ENCODE peak calls at places on chromosomes 6 and 20, in eight cellular contexts. One of them, this sample, is unnamed.

GRCh38 chr20:23435675-23436539 is 3.6 kb upstream of the CSTL1 start:
- DNase-seq in GM20000: no peak
- DNase-seq in neural crest cell: no peak
- DNase-seq in body of pancreas: peak
- DNase-seq in left ventricle myocardium inferior: peak
- DNase-seq in AG09319: no peak
- DNase-seq in WERI-Rb-1: no peak
- DNase-seq in K562: no peak
- DNase-seq in this sample: peak

GRCh38 chr6:5078121-5078695 is 6.9 kb upstream of the PPP1R3G start:
- DNase-seq in GM20000: peak
- DNase-seq in neural crest cell: no peak
- DNase-seq in body of pancreas: no peak
- DNase-seq in left ventricle myocardium inferior: no peak
- DNase-seq in AG09319: no peak
- DNase-seq in WERI-Rb-1: peak
- DNase-seq in K562: peak
- DNase-seq in this sample: no peak

GRCh38 chr6:157912326-157912725 is 69.3 kb upstream of the SYNJ2 start:
- DNase-seq in GM20000: no peak
- DNase-seq in neural crest cell: no peak
- DNase-seq in body of pancreas: no peak
- DNase-seq in left ventricle myocardium inferior: no peak
- DNase-seq in AG09319: peak
- DNase-seq in WERI-Rb-1: no peak
- DNase-seq in K562: no peak
- DNase-seq in this sample: no peak

GRCh38 chr6:48067148-48067709 is 43.8 kb downstream of the PTCHD4 start:
- DNase-seq in GM20000: no peak
- DNase-seq in neural crest cell: no peak
- DNase-seq in body of pancreas: no peak
- DNase-seq in left ventricle myocardium inferior: no peak
- DNase-seq in AG09319: no peak
- DNase-seq in WERI-Rb-1: no peak
- DNase-seq in K562: no peak
- DNase-seq in this sample: no peak

GRCh38 chr6:75201076-75201475 is 4.8 kb downstream of the COL12A1 start:
- DNase-seq in GM20000: no peak
- DNase-seq in neural crest cell: no peak
- DNase-seq in body of pancreas: no peak
- DNase-seq in left ventricle myocardium inferior: no peak
- DNase-seq in AG09319: no peak
- DNase-seq in WERI-Rb-1: no peak
- DNase-seq in K562: no peak
- DNase-seq in this sample: no peak

GRCh38 chr20:9068896-9069663 is at the start of gene PLCB4:
- DNase-seq in GM20000: no peak
- DNase-seq in neural crest cell: peak
- DNase-seq in body of pancreas: peak
- DNase-seq in left ventricle myocardium inferior: peak
- DNase-seq in AG09319: no peak
- DNase-seq in WERI-Rb-1: peak
- DNase-seq in K562: peak
- DNase-seq in this sample: no peak

GRCh38 chr6:152635949-152636674 is 1.1 kb downstream of the SYNE1 start:
- DNase-seq in GM20000: peak
- DNase-seq in neural crest cell: no peak
- DNase-seq in body of pancreas: peak
- DNase-seq in left ventricle myocardium inferior: peak
- DNase-seq in AG09319: no peak
- DNase-seq in WERI-Rb-1: no peak
- DNase-seq in K562: no peak
- DNase-seq in this sample: no peak

GRCh38 chr20:34181484-34181883 is 59.7 kb upstream of the ASIP start:
- DNase-seq in GM20000: no peak
- DNase-seq in neural crest cell: no peak
- DNase-seq in body of pancreas: no peak
- DNase-seq in left ventricle myocardium inferior: no peak
- DNase-seq in AG09319: no peak
- DNase-seq in WERI-Rb-1: no peak
- DNase-seq in K562: no peak
- DNase-seq in this sample: no peak

GRCh38 chr6:7726416-7727149 is 684 bp downstream of the BMP6 start:
- DNase-seq in GM20000: peak
- DNase-seq in neural crest cell: peak
- DNase-seq in body of pancreas: peak
- DNase-seq in left ventricle myocardium inferior: no peak
- DNase-seq in AG09319: no peak
- DNase-seq in WERI-Rb-1: peak
- DNase-seq in K562: peak
- DNase-seq in this sample: no peak

GRCh38 chr6:57048577-57048976 is 2.1 kb downstream of the KIAA1586 start:
- DNase-seq in GM20000: no peak
- DNase-seq in neural crest cell: no peak
- DNase-seq in body of pancreas: no peak
- DNase-seq in left ventricle myocardium inferior: no peak
- DNase-seq in AG09319: no peak
- DNase-seq in WERI-Rb-1: no peak
- DNase-seq in K562: no peak
- DNase-seq in this sample: no peak

GRCh38 chr6:125255201-125255600 is 46.6 kb downstream of the HDDC2 start:
- DNase-seq in GM20000: no peak
- DNase-seq in neural crest cell: no peak
- DNase-seq in body of pancreas: no peak
- DNase-seq in left ventricle myocardium inferior: no peak
- DNase-seq in AG09319: no peak
- DNase-seq in WERI-Rb-1: no peak
- DNase-seq in K562: no peak
- DNase-seq in this sample: no peak

GRCh38 chr20:57573176-57573575 is 12.3 kb downstream of the PCK1 start:
- DNase-seq in GM20000: no peak
- DNase-seq in neural crest cell: no peak
- DNase-seq in body of pancreas: no peak
- DNase-seq in left ventricle myocardium inferior: no peak
- DNase-seq in AG09319: no peak
- DNase-seq in WERI-Rb-1: no peak
- DNase-seq in K562: no peak
- DNase-seq in this sample: no peak

GRCh38 chr6:2687456-2687855 is 63.3 kb downstream of the MYLK4 start:
- DNase-seq in GM20000: no peak
- DNase-seq in neural crest cell: no peak
- DNase-seq in body of pancreas: no peak
- DNase-seq in left ventricle myocardium inferior: no peak
- DNase-seq in AG09319: no peak
- DNase-seq in WERI-Rb-1: no peak
- DNase-seq in K562: no peak
- DNase-seq in this sample: no peak

GRCh38 chr6:79705456-79705995 is 74.4 kb downstream of the SH3BGRL2 start:
- DNase-seq in GM20000: no peak
- DNase-seq in neural crest cell: no peak
- DNase-seq in body of pancreas: no peak
- DNase-seq in left ventricle myocardium inferior: no peak
- DNase-seq in AG09319: no peak
- DNase-seq in WERI-Rb-1: no peak
- DNase-seq in K562: no peak
- DNase-seq in this sample: no peak

GRCh38 chr20:64188682-64189529 is 24.7 kb downstream of the MYT1 start:
- DNase-seq in GM20000: no peak
- DNase-seq in neural crest cell: peak
- DNase-seq in body of pancreas: peak
- DNase-seq in left ventricle myocardium inferior: no peak
- DNase-seq in AG09319: no peak
- DNase-seq in WERI-Rb-1: peak
- DNase-seq in K562: no peak
- DNase-seq in this sample: no peak

GRCh38 chr6:145080651-145081050 is 654.7 kb downstream of the EPM2A start:
- DNase-seq in GM20000: no peak
- DNase-seq in neural crest cell: no peak
- DNase-seq in body of pancreas: no peak
- DNase-seq in left ventricle myocardium inferior: no peak
- DNase-seq in AG09319: no peak
- DNase-seq in WERI-Rb-1: no peak
- DNase-seq in K562: no peak
- DNase-seq in this sample: no peak

GRCh38 chr6:82248233-82248735 is 740 bp upstream of the IBTK start:
- DNase-seq in GM20000: peak
- DNase-seq in neural crest cell: no peak
- DNase-seq in body of pancreas: peak
- DNase-seq in left ventricle myocardium inferior: no peak
- DNase-seq in AG09319: no peak
- DNase-seq in WERI-Rb-1: peak
- DNase-seq in K562: no peak
- DNase-seq in this sample: no peak

GRCh38 chr20:18694071-18694470 is 106.2 kb downstream of the DTD1 start:
- DNase-seq in GM20000: no peak
- DNase-seq in neural crest cell: no peak
- DNase-seq in body of pancreas: no peak
- DNase-seq in left ventricle myocardium inferior: no peak
- DNase-seq in AG09319: no peak
- DNase-seq in WERI-Rb-1: no peak
- DNase-seq in K562: no peak
- DNase-seq in this sample: no peak

GRCh38 chr20:18688676-18689075 is 100.8 kb downstream of the DTD1 start:
- DNase-seq in GM20000: no peak
- DNase-seq in neural crest cell: no peak
- DNase-seq in body of pancreas: no peak
- DNase-seq in left ventricle myocardium inferior: no peak
- DNase-seq in AG09319: no peak
- DNase-seq in WERI-Rb-1: no peak
- DNase-seq in K562: no peak
- DNase-seq in this sample: no peak

GRCh38 chr20:18695175-18695574 is 107.3 kb downstream of the DTD1 start:
- DNase-seq in GM20000: no peak
- DNase-seq in neural crest cell: no peak
- DNase-seq in body of pancreas: no peak
- DNase-seq in left ventricle myocardium inferior: no peak
- DNase-seq in AG09319: no peak
- DNase-seq in WERI-Rb-1: no peak
- DNase-seq in K562: no peak
- DNase-seq in this sample: no peak

GRCh38 chr20:18689557-18689956 is 101.7 kb downstream of the DTD1 start:
- DNase-seq in GM20000: no peak
- DNase-seq in neural crest cell: no peak
- DNase-seq in body of pancreas: no peak
- DNase-seq in left ventricle myocardium inferior: no peak
- DNase-seq in AG09319: no peak
- DNase-seq in WERI-Rb-1: no peak
- DNase-seq in K562: no peak
- DNase-seq in this sample: no peak

GRCh38 chr20:18692453-18692852 is 104.6 kb downstream of the DTD1 start:
- DNase-seq in GM20000: no peak
- DNase-seq in neural crest cell: no peak
- DNase-seq in body of pancreas: no peak
- DNase-seq in left ventricle myocardium inferior: no peak
- DNase-seq in AG09319: no peak
- DNase-seq in WERI-Rb-1: no peak
- DNase-seq in K562: no peak
- DNase-seq in this sample: no peak
- TF ChIP-seq CTCF in GM20000: no peak
- TF ChIP-seq CTCF in neural crest cell: no peak
- TF ChIP-seq CTCF in body of pancreas: no peak
- TF ChIP-seq CTCF in left ventricle myocardium inferior: no peak
- TF ChIP-seq CTCF in AG09319: no peak
- TF ChIP-seq CTCF in WERI-Rb-1: no peak
- TF ChIP-seq CTCF in K562: no peak
- TF ChIP-seq CTCF in this sample: no peak

DNA sequence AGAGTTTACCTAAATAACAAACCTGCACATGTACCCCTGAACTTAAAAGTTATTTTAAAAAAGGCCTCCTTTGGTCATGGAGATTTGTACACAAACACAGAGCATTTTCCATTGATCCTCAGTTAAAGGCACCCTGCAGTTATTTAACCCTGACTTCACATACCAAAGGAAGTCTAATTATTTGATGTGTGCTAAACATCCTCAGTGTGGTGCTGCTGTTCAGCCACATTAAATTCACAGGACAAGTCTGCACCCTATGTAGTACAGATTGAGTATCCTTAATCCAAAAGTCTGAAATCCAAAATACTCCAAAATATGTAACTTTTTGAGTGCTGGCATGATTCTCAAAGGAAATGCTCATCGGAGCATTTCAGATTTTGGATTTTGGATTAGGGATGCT is 21.4 kb downstream of the KCNQ5 start:
- DNase-seq in GM20000: no peak
- DNase-seq in neural crest cell: no peak
- DNase-seq in body of pancreas: no peak
- DNase-seq in left ventricle myocardium inferior: no peak
- DNase-seq in AG09319: no peak
- DNase-seq in WERI-Rb-1: no peak
- DNase-seq in K562: no peak
- DNase-seq in this sample: no peak
- TF ChIP-seq CTCF in GM20000: peak
- TF ChIP-seq CTCF in neural crest cell: no peak
- TF ChIP-seq CTCF in body of pancreas: no peak
- TF ChIP-seq CTCF in left ventricle myocardium inferior: no peak
- TF ChIP-seq CTCF in AG09319: no peak
- TF ChIP-seq CTCF in WERI-Rb-1: no peak
- TF ChIP-seq CTCF in K562: no peak
- TF ChIP-seq CTCF in this sample: peak

GRCh38 chr6:43833996-43834390 is 64.0 kb downstream of the VEGFA start:
- DNase-seq in GM20000: no peak
- DNase-seq in neural crest cell: no peak
- DNase-seq in body of pancreas: no peak
- DNase-seq in left ventricle myocardium inferior: no peak
- DNase-seq in AG09319: no peak
- DNase-seq in WERI-Rb-1: no peak
- DNase-seq in K562: no peak
- DNase-seq in this sample: no peak
- TF ChIP-seq CTCF in GM20000: no peak
- TF ChIP-seq CTCF in neural crest cell: no peak
- TF ChIP-seq CTCF in body of pancreas: no peak
- TF ChIP-seq CTCF in left ventricle myocardium inferior: no peak
- TF ChIP-seq CTCF in AG09319: no peak
- TF ChIP-seq CTCF in WERI-Rb-1: no peak
- TF ChIP-seq CTCF in K562: no peak
- TF ChIP-seq CTCF in this sample: no peak

GRCh38 chr6:29376003-29376402 is 912 bp upstream of the OR12D3 start:
- DNase-seq in GM20000: peak
- DNase-seq in neural crest cell: no peak
- DNase-seq in body of pancreas: no peak
- DNase-seq in left ventricle myocardium inferior: no peak
- DNase-seq in AG09319: no peak
- DNase-seq in WERI-Rb-1: no peak
- DNase-seq in K562: no peak
- DNase-seq in this sample: no peak
- TF ChIP-seq CTCF in GM20000: no peak
- TF ChIP-seq CTCF in neural crest cell: peak
- TF ChIP-seq CTCF in body of pancreas: peak
- TF ChIP-seq CTCF in left ventricle myocardium inferior: no peak
- TF ChIP-seq CTCF in AG09319: no peak
- TF ChIP-seq CTCF in WERI-Rb-1: peak
- TF ChIP-seq CTCF in K562: peak
- TF ChIP-seq CTCF in this sample: peak

This sample was measured in osteocyte.